ENCODE peak calls at places on chromosomes 2 and 18, in four cellular contexts. J, N, L and T are unnamed samples.

GRCh38 chr2:130185896-130186295 is 3.8 kb downstream of the MZT2B start:
- DNase-seq in J (no peak), N (no peak), L (no peak), T (no peak)

GRCh38 chr2:106192752-106193490 is 1.2 kb downstream of the UXS1 start:
- DNase-seq in J (peak; percentile 37), N (peak; percentile 44), L (no peak), T (peak; percentile 86)

GRCh38 chr2:146312899-146313298 is 1531.9 kb upstream of the ACVR2A start:
- DNase-seq in J (no peak), N (no peak), L (no peak), T (no peak)

GRCh38 chr18:471701-472100 is 28.8 kb downstream of the COLEC12 start:
- DNase-seq in J (no peak), N (no peak), L (no peak), T (no peak)

GRCh38 chr2:189798312-189799029 is 14.2 kb downstream of the PMS1 start:
- DNase-seq in J (no peak), N (no peak), L (no peak), T (no peak)

GRCh38 chr2:157444643-157445040 is 753 bp upstream of the CYTIP start:
- DNase-seq in J (no peak), N (no peak), L (no peak), T (no peak)

GRCh38 chr2:219552382-219553167 is 8.7 kb downstream of the TMEM198 start:
- DNase-seq in J (peak; percentile 90), N (peak; percentile 94), L (peak; percentile 89), T (peak; percentile 84)

GRCh38 chr2:62713837-62714236 is 8.3 kb downstream of the EHBP1 start:
- DNase-seq in J (no peak), N (no peak), L (no peak), T (no peak)

GRCh38 chr2:207167129-207167923 is 1.6 kb upstream of the KLF7 start:
- DNase-seq in J (no peak), N (no peak), L (no peak), T (no peak)

GRCh38 chr18:31565345-31565744 is 26.3 kb upstream of the TTR start:
- DNase-seq in J (no peak), N (no peak), L (no peak), T (no peak)

GRCh38 chr2:7118606-7119503 is 201.6 kb downstream of the RNF144A start:
- DNase-seq in J (no peak), N (peak; percentile 62), L (no peak), T (no peak)

GRCh38 chr2:12923907-12924610 is 207.3 kb downstream of the TRIB2 start:
- DNase-seq in J (no peak), N (no peak), L (no peak), T (no peak)

GRCh38 chr18:73235491-73235890 is 367.7 kb upstream of the NETO1 start:
- DNase-seq in J (no peak), N (no peak), L (no peak), T (peak; percentile 42)

GRCh38 chr2:168849610-168850009 is 40.6 kb downstream of the SPC25 start:
- DNase-seq in J (peak; percentile 73), N (peak; percentile 43), L (peak; percentile 33), T (no peak)

GRCh38 chr2:100321881-100322820 is at the start of gene LONRF2:
- DNase-seq in J (peak; percentile 69), N (peak; percentile 67), L (peak; percentile 52), T (peak; percentile 48)

GRCh38 chr2:100317634-100318033 is 4.7 kb downstream of the LONRF2 start:
- DNase-seq in J (no peak), N (peak; percentile 13), L (no peak), T (no peak)

GRCh38 chr2:100320547-100321180 is 1.6 kb downstream of the LONRF2 start:
- DNase-seq in J (no peak), N (no peak), L (no peak), T (no peak)

GRCh38 chr2:100321181-100321880 is 970 bp downstream of the LONRF2 start:
- DNase-seq in J (peak; percentile 73), N (peak; percentile 80), L (peak; percentile 55), T (peak; percentile 34)
- H3K4me3 ChIP-seq in J (peak overlapping the region; percentile 39), N (peak overlapping the region; percentile 68), L (peak overlapping the region; percentile 60), T (peak overlapping the region; percentile 74)

GRCh38 chr2:200901459-200902072 is 12.4 kb downstream of the NIF3L1 start:
- DNase-seq in J (peak; percentile 69), N (peak; percentile 90), L (peak; percentile 72), T (peak; percentile 60)

GRCh38 chr2:200899482-200899881 is 10.3 kb downstream of the NIF3L1 start:
- DNase-seq in J (no peak), N (no peak), L (no peak), T (no peak)
- H3K27ac ChIP-seq in J (no peak overlapping the region), N (no peak overlapping the region), L (no peak overlapping the region), T (no peak overlapping the region)

GRCh38 chr2:70124983-70125480 is 37.8 kb downstream of the PCBP1 start:
- DNase-seq in J (peak; percentile 70), N (peak; percentile 81), L (peak; percentile 61), T (peak; percentile 61)

GRCh38 chr2:70125498-70125898 is 38.2 kb downstream of the PCBP1 start:
- DNase-seq in J (no peak), N (no peak), L (no peak), T (no peak)

GRCh38 chr2:70123829-70124117 is 36.5 kb downstream of the PCBP1 start:
- DNase-seq in J (no peak), N (no peak), L (no peak), T (no peak)

GRCh38 chr2:70132244-70133126 is 45.2 kb downstream of the PCBP1 start:
- DNase-seq in J (no peak), N (no peak), L (peak; percentile 55), T (no peak)

GRCh38 chr2:70127920-70128444 is 40.7 kb downstream of the PCBP1 start:
- DNase-seq in J (no peak), N (no peak), L (no peak), T (no peak)
- H3K4me1 ChIP-seq in J (peaks cover 40% of the 10 kb centered on the region), N (peaks cover 22% of the 10 kb centered on the region), L (peaks cover 51% of the 10 kb centered on the region), T (peaks cover 12% of the 10 kb centered on the region)

DNA sequence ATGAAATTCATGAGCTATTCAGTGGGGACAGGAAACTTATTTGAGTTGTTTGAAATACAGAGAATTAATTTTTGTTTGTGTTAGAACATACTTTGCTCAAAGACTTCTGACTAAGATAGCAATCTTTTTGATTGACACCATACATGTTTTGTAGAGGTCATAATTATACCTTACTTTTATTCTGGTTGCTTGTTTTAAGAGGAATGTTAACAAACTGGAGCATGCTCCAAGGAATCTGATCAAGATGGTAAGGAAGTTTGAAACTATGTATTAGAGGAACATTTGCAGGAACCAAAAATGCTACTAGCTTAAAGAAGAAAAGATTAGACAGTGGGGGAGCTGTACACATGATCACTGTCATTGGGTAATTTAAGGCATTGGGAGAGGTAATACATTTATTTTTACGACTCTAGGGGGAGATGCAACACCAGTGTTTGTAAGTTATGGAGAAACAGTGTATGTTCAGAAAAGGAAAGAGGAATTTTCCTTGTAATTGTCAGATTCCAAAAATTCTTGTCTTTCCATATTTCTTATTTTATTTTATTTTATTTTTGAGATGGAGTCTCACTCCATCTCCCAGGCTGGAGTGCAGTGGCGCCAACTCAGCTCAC is 8.0 kb downstream of the AGFG1 start:
- DNase-seq in J (no peak), N (no peak), L (no peak), T (no peak)
- H3K4me3 ChIP-seq in J (no peak overlapping the region), N (no peak overlapping the region), L (no peak overlapping the region), T (no peak overlapping the region)

DNA sequence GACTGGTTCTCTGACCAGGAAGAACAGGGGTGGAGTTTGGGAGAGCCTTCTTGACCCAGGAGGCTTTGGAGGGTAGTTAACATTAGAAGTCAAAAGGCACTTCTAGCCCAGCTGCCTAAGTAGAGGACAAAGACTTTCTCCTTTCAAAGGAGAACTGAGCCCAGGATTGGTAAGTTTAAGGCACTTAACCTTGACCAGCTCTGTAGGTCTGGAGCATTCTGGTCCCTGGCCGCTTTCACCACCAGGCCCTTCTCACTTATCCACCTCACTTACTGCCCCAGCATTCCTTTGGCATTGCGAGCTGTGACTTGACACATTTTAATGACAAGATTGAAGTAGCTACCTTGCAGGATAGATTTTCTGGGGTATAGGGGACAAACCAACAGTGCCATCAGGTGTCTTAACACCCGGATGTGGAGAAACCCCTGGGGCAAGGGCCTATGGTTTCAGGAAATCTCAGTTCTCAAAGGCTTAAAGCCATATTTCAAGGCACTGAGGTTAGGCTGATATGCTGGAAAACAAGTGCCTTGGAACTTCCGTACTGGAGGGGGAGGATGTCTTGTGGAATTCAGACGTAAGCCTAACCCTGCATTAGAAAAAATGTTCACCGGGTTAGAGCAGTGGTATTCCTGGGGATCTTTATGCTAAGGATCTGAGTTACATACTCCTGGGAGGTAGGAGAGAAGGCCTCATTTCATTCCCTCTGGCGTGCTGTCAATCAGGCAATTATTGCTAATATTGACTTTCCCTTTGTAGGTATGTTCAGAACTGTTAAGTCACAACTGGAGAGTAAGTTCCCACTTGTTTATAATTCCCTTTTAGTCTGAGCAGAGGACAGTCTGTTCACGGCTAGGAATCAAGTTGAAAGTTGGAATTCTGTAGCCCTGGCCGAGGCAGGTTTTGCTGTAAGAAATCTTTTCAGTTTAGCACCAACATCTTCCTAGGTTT is 4.3 kb downstream of the C2orf68 start:
- DNase-seq in J (no peak), N (no peak), L (no peak), T (peak; percentile 67)
- H3K27ac ChIP-seq in J (peak overlapping the region; percentile 18), N (no peak overlapping the region), L (peak overlapping the region; percentile 94), T (peak overlapping the region; percentile 81)

DNA sequence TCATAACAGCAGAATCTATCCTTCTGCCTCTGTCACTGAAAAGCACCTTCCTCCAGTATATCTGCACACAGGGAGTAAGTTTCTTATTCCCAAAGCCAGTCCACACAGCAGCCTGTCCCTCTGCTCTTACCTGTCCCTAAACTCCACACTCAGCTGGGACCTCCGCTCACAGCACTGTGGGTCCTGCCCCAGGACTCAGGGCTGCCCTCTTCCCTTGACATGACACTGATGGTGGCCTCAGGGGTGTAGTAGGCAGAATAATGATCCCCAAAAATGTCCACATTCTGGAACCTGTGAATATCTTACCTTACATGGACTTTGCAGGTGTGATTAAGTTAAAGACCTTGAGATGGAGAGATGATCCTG is 39.7 kb upstream of the EML4 start:
- DNase-seq in J (no peak), N (no peak), L (no peak), T (no peak)
- H3K4me1 ChIP-seq in J (peaks cover 16% of the 10 kb centered on the region), N (peaks cover 26% of the 10 kb centered on the region), L (peaks cover 77% of the 10 kb centered on the region), T (peaks cover 16% of the 10 kb centered on the region)

GRCh38 chr2:218009191-218010114 is 6.7 kb upstream of the TNS1 start:
- DNase-seq in J (no peak), N (peak; percentile 50), L (no peak), T (no peak)

GRCh38 chr2:218012306-218012705 is 9.5 kb upstream of the TNS1 start:
- DNase-seq in J (no peak), N (no peak), L (no peak), T (no peak)

GRCh38 chr2:218010116-218010837 is 7.5 kb upstream of the TNS1 start:
- DNase-seq in J (peak; percentile 67), N (peak; percentile 72), L (peak; percentile 65), T (peak; percentile 36)

GRCh38 chr2:218011641-218012040 is 8.8 kb upstream of the TNS1 start:
- DNase-seq in J (no peak), N (no peak), L (no peak), T (no peak)

DNA sequence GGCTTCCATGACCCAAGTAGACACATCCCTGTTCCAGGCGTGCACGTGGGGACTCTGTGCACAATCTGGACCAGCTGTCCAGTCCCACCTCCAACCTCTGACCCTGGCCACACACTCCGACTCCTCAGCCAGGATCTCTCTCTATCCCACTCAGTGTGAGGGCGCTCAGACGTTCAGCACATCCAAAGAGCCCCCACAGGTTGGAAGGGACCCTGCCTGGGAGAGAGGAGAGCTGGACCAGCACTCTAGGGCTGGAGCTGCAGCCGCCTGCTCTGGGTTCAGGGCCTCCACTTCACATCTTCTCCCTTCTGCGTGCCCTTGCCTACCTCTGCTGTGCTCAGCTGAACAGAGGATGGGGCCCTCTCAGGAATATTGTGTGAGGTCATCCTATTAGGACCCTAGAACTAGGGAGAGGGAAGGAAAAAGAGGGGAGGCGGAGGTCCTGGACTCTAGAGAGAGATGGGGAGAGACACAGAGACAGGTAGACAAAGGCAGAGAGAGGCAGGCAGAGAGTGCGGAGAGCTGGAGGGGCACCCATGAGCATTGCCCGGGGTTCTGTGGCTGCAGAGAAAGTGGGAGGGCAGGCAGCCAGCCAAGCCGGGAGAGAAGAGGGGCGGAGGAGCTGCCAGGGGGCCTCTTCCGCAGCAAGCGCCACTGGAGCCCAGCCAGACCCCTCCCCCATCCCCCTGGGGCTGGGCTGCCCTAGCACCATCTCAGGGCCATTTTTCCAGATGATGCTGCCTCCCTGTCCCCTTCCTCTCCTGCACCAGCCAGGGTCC is 8.2 kb upstream of the TNS1 start:
- DNase-seq in J (no peak), N (no peak), L (no peak), T (no peak)
- H3K4me3 ChIP-seq in J (no peak overlapping the region), N (peak overlapping the region; percentile 74), L (peak overlapping the region; percentile 66), T (no peak overlapping the region)